ENCODE peak calls at places on chromosomes 1 and 21, in nine cellular contexts. N, Q, S, W, D, O, R, C and U are unnamed samples.

GRCh38 chr1:241531195-241532172 is 694 bp upstream of the KMO start:
- DNase-seq in Q (no peak), S (peak; percentile 77), C (peak; percentile 85), N (no peak), D (no peak), R (no peak), W (peak; percentile 63), O (peak; percentile 83), U (peak; percentile 4)

GRCh38 chr21:39601194-39601940 is 11.4 kb upstream of the B3GALT5 start:
- DNase-seq in Q (no peak), C (no peak), R (no peak), D (no peak), W (no peak), N (no peak), S (no peak), O (no peak), U (no peak)

GRCh38 chr1:88311907-88312306 is 372.2 kb upstream of the PKN2 start:
- DNase-seq in Q (no peak), O (no peak), W (no peak), N (peak; percentile 19), C (no peak), S (peak; percentile 33), D (no peak), R (peak; percentile 25), U (no peak)

GRCh38 chr21:45142469-45142868 is 68.1 kb downstream of the ADARB1 start:
- DNase-seq in O (peak; percentile 26), S (no peak), W (no peak), R (no peak), D (no peak), Q (no peak), C (peak; percentile 40), N (no peak), U (peak; percentile 82)

GRCh38 chr1:5965586-5966131 is 26.6 kb downstream of the NPHP4 start:
- DNase-seq in W (no peak), S (no peak), D (no peak), C (no peak), O (no peak), Q (no peak), R (no peak), N (no peak), U (no peak)

GRCh38 chr1:64986903-64987871 is 20.8 kb upstream of the JAK1 start:
- DNase-seq in S (peak; percentile 67), R (no peak), N (no peak), C (peak; percentile 40), W (no peak), Q (no peak), D (no peak), O (no peak), U (no peak)

GRCh38 chr1:56327195-56327594 is 252.2 kb downstream of the PLPP3 start:
- DNase-seq in R (no peak), Q (no peak), C (no peak), N (no peak), O (no peak), D (no peak), S (no peak), W (no peak), U (no peak)

GRCh38 chr1:1797731-1798341 is 19.6 kb upstream of the NADK start:
- DNase-seq in C (no peak), R (peak; percentile 43), N (no peak), Q (no peak), S (no peak), O (no peak), D (no peak), W (no peak), U (no peak)

GRCh38 chr1:112672009-112672408 is 2.5 kb upstream of the MOV10 start:
- DNase-seq in C (no peak), N (no peak), W (no peak), Q (peak; percentile 58), S (no peak), D (no peak), O (no peak), R (no peak), U (no peak)

GRCh38 chr1:235642943-235643371 is 6.6 kb downstream of the GNG4 start:
- DNase-seq in R (no peak), Q (no peak), W (no peak), O (no peak), D (no peak), S (no peak), N (no peak), C (no peak), U (no peak)

GRCh38 chr1:237041795-237042466 is at the start of gene RYR2:
- DNase-seq in D (no peak), S (peak; percentile 36), W (no peak), O (no peak), R (no peak), C (no peak), N (no peak), Q (peak; percentile 64), U (no peak)

GRCh38 chr1:226990133-226990716 is 50.1 kb downstream of the COQ8A start:
- DNase-seq in O (peak; percentile 88), W (no peak), R (no peak), C (no peak), N (peak; percentile 81), Q (peak; percentile 68), S (no peak), D (no peak), U (no peak)

GRCh38 chr21:23837564-23837963 is 1769.7 kb downstream of the MRPL39 start:
- DNase-seq in D (no peak), C (no peak), W (no peak), Q (no peak), S (no peak), N (no peak), R (no peak), O (no peak), U (no peak)

DNA sequence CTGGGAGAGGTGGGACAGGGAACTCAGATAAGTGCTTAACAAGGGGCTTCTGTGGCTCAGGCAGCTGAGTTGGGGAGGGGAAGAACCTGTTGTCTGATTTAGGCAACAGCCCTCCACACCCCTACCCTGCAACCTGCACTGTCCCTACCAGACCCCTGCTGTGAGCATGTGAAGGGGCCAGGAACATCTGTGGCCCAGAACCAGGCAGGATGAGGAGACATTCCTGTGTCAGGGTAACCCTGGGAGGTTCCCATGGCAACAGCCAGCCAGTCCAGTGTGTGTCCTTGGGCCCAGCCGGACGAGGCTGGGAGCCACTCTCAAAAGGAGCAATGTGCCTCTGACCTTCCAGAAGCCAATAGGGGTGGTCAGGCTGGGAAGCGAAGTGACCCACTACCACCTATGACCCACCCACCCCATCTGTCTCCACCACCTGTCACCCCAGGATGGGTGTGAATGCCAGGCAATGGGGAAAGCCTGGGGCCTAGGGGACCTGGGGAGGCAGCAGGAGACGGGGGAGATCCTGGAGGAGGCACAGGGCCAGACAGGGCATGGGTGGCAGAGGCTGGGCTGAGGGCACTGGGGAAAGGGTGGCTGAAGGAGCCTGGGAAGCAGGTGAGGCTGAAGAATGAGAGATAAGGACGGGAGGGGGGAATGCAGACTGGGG is 4.9 kb upstream of the PMVK start:
- DNase-seq in N (no peak), D (no peak), R (peak; percentile 48), Q (peak; percentile 94), C (no peak), S (no peak), O (no peak), W (no peak), U (no peak)
- TF ChIP-seq POLR2A in N (no peak), D (no peak), R (no peak), Q (no peak), C (no peak), S (no peak), O (no peak), W (no peak), U (no peak)

DNA sequence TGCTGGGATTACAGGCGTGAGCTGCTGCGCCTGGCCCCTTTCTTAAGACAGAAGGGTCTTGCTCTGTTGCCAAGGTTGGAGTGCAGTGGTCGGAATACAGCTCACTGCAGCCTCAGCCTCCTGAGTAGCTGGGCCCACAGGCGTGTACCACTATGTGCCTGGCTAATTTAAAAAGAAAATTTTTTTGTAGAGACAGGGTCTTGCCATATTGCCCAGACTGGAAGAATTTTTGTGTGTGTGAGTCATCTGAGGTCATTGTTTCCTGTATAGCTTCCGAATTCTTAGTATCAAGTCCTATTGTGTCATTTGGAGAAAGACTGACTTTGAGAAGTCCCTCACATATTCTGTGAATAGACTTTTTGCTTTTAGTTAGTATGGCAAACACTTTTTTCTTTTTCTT is 4.7 kb downstream of the SZRD1 start:
- DNase-seq in Q (no peak), N (no peak), W (no peak), C (peak; percentile 52), O (no peak), S (peak; percentile 39), R (no peak), D (no peak), U (peak; percentile 17)
- TF ChIP-seq POLR2A in Q (no peak), N (no peak), W (no peak), C (no peak), O (no peak), S (no peak), R (no peak), D (no peak), U (no peak)

DNA sequence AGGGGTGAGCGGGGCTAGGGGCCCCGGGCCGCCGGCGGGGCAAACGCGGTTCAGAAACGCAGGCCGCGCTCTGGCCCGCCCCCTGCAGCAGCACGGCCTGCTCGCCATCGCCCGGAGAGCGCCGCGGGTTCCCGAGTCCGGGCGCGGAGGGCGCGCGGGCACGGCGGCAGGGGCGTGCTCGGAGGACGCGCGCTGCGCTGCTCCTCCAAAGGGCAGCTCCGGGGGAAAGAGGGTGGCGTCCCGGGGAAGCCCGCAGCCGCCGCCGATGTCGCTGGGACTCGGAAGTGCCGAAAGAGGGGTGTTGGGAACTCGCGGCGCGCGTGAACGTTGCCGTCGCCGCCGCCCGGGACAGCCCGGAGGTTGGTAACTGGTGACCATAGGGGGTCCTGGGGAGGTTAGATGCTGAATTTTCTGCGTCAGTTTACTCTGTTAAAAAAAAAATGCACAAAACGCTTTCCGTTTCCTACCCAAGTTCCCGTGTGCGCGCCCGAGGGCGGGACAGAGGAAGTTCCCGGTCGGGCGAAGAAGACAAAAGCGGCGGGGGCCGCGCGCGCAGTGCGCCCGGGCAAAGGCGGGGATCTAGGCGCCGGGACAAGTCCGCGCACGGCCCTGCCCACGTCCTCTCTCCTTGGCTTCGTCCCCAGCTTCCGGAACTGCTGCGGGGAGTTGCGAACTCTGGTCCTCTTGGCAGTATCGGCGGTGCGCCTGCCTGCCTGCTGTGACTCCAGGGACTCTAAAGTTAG is at the start of gene HHAT:
- DNase-seq in N (peak; percentile 86), R (peak; percentile 79), S (peak; percentile 81), O (peak; percentile 0), Q (peak; percentile 80), W (peak; percentile 62), C (peak; percentile 80), D (peak; percentile 74), U (peak; percentile 85)
- TF ChIP-seq POLR2A in N (peak; percentile 62), R (no peak), S (peak; percentile 49), O (no peak), Q (no peak), W (peak; percentile 51), C (peak; percentile 15), D (peak; percentile 21), U (peak; percentile 46)

DNA sequence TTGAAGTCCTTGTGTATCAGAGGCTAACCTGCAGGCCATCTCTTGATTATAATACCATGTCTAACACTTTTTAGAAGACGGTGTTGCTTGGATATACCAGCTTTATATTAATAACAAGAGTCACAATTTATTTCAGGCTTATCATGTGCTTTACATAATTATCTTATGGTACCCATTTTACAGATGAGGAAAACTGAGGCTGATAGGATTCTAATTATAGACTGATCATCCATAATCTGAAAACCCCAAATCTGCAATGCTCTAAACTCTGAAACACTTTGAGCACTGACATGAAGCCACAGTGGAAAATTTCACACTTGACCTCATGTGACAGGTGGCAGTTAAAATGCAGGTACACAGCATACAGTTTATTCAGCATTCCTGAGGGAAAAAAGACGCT is 7.2 kb upstream of the RPL11 start:
- DNase-seq in D (no peak), R (no peak), O (no peak), N (no peak), Q (no peak), C (no peak), S (no peak), W (no peak), U (no peak)
- TF ChIP-seq POLR2A in D (no peak), R (no peak), O (no peak), N (no peak), Q (no peak), C (no peak), S (no peak), W (no peak), U (no peak)

GRCh38 chr1:12146343-12147112 is 20.3 kb upstream of the TNFRSF1B start:
- DNase-seq in Q (no peak), R (no peak), C (no peak), W (no peak), O (no peak), N (no peak), D (no peak), S (no peak), U (no peak)
- TF ChIP-seq POLR2A in Q (no peak), R (no peak), C (no peak), W (no peak), O (no peak), N (no peak), D (no peak), S (no peak), U (no peak)